ENCODE peak calls at places on chromosome 20, in eight cellular contexts. X is H9; U is mesothelial cell of epicardium; H is heart left ventricle; Q is CD8-positive, alpha-beta T cell; R is progenitor cell of endocrine pancreas; Y is left ventricle myocardium inferior; E is bronchial epithelial cell. W is an unnamed sample.
A peak's percentile ranks its signal among the peaks of the same experiment; 100 is the strongest.

GRCh38 chr20:1491281-1491840 is at the start of gene SIRPB2:
- DNase-seq in H (peak; percentile 53), Y (peak; percentile 45), R (no peak), U (no peak), E (no peak), Q (no peak), X (no peak), W (no peak)

GRCh38 chr20:2847802-2848201 is 7.3 kb downstream of the VPS16 start:
- DNase-seq in H (no peak), Y (no peak), R (no peak), U (no peak), E (no peak), X (no peak), Q (no peak), W (no peak)

GRCh38 chr20:60478533-60478932 is 520.3 kb downstream of the CDH26 start:
- DNase-seq in R (no peak), Y (no peak), H (no peak), Q (no peak), E (no peak), X (no peak), U (no peak), W (no peak)

GRCh38 chr20:3710703-3711417 is 1.5 kb downstream of the SIGLEC1 start:
- DNase-seq in H (peak; percentile 79), R (peak; percentile 79), U (peak; percentile 92), Y (peak; percentile 83), X (peak; percentile 86), Q (peak; percentile 75), E (no peak), W (peak; percentile 61)

GRCh38 chr20:23293689-23294088 is 56.9 kb upstream of the NXT1 start:
- DNase-seq in Y (peak; percentile 27), R (no peak), Q (no peak), U (no peak), X (no peak), E (no peak), H (peak; percentile 36), W (no peak)

GRCh38 chr20:20729563-20729962 is 17.1 kb upstream of the RALGAPA2 start:
- DNase-seq in Q (no peak), U (no peak), E (no peak), H (no peak), R (no peak), X (no peak), Y (no peak), W (no peak)

GRCh38 chr20:63116412-63117106 is 99.4 kb downstream of the YTHDF1 start:
- DNase-seq in X (peak; percentile 67), Y (no peak), E (no peak), H (no peak), Q (no peak), U (peak; percentile 79), R (peak; percentile 67), W (peak; percentile 18)

GRCh38 chr20:4560667-4561066 is 161.0 kb upstream of the PRND start:
- DNase-seq in U (no peak), Q (no peak), E (no peak), Y (no peak), R (no peak), H (no peak), X (no peak), W (no peak)

GRCh38 chr20:48523191-48523757 is 304.5 kb downstream of the PREX1 start:
- DNase-seq in H (peak; percentile 43), Y (no peak), U (peak; percentile 56), E (peak; percentile 33), Q (no peak), X (peak; percentile 66), R (peak; percentile 62), W (peak; percentile 73)

GRCh38 chr20:16491277-16491912 is 81.9 kb downstream of the KIF16B start:
- DNase-seq in X (no peak), E (no peak), H (no peak), R (no peak), Q (no peak), U (no peak), Y (no peak), W (no peak)

GRCh38 chr20:1402149-1402548 is 9.3 kb upstream of the FKBP1A start:
- DNase-seq in Y (no peak), R (no peak), X (no peak), U (no peak), H (no peak), E (no peak), Q (no peak), W (peak; percentile 87)

GRCh38 chr20:8542115-8542486 is 410.0 kb downstream of the PLCB1 start:
- DNase-seq in U (no peak), X (no peak), E (peak; percentile 20), H (no peak), R (no peak), Q (no peak), Y (no peak), W (no peak)

GRCh38 chr20:41969656-41970055 is 351.5 kb upstream of the CHD6 start:
- DNase-seq in R (no peak), H (no peak), Y (no peak), E (no peak), X (no peak), U (no peak), Q (no peak), W (no peak)
- TF ChIP-seq CTCF in R (no peak), H (no peak), Y (no peak), E (no peak), X (no peak), U (no peak), Q (no peak), W (no peak)

DNA sequence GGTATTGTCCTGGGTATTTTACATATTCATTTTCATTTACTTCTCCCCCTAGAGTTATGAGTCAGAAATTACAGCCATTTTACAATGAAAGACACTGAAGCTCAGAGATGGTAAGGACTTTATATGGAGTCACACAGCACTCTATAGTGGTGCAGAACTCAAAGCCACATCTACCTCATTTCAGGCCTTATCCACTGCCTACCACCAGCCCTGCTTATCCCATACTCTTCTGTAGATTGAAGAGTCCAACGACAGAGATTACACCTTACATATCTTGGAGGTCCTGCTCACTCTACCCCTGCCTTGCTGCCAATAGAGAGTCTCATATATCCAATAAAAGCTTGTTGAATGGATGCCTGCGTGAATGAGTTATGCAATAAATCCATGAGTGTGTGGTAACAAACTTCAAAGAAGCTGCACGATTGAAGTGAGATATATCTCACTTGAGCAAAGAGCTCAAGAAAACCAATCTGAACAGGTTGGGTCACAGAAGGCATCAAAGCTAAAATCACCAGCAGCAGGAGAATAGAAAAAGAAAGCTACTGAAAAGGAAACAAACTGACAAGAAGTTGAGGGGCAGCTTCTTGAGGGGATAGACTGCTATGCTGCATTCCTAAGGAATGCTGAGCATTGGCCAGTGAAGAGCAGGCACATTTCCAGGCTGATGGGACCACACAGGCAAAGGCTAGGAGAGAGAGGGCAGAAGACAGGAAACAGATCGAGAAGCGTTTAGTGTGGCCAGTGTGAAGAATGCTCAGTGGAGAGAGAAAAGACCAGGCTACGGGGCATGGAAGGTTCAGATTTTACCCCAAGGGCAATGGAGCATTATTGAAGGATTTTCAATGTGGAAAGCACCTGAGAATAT is 585.6 kb downstream of the DHX35 start:
- DNase-seq in Y (no peak), Q (no peak), E (no peak), U (no peak), H (no peak), R (no peak), X (no peak), W (no peak)
- TF ChIP-seq CTCF in Y (no peak), Q (no peak), E (no peak), U (no peak), H (no peak), R (no peak), X (peak; percentile 20), W (no peak)

GRCh38 chr20:31788578-31788977 is 30.6 kb upstream of the MYLK2 start:
- DNase-seq in X (peak; percentile 45), R (no peak), U (no peak), Y (no peak), H (no peak), E (no peak), Q (no peak), W (no peak)
- TF ChIP-seq CTCF in X (peak; percentile 57), R (peak; percentile 29), U (no peak), Y (no peak), H (no peak), E (no peak), Q (no peak), W (peak; percentile 38)

GRCh38 chr20:18255526-18255925 is 32.8 kb upstream of the ZNF133 start:
- DNase-seq in U (no peak), R (no peak), Y (no peak), H (no peak), E (no peak), X (no peak), Q (no peak), W (no peak)
- TF ChIP-seq CTCF in U (no peak), R (no peak), Y (no peak), H (no peak), E (no peak), X (no peak), Q (no peak), W (no peak)

W was measured in PC-3.